ENCODE peak calls at places on chromosomes 12 and 14, in five cellular contexts. One of them, this sample, is unnamed.

GRCh38 chr12:5923043-5923605 is 21.9 kb downstream of the ANO2 start:
- DNase-seq in nephron progenitor cell: no peak
- DNase-seq in BE2C: no peak
- DNase-seq in PC-9: no peak
- DNase-seq in GM20000: no peak
- DNase-seq in this sample: no peak

GRCh38 chr12:107144990-107145389 is 51.6 kb upstream of the CRY1 start:
- DNase-seq in nephron progenitor cell: no peak
- DNase-seq in BE2C: no peak
- DNase-seq in PC-9: no peak
- DNase-seq in GM20000: no peak
- DNase-seq in this sample: no peak

GRCh38 chr12:69130064-69130463 is 109.3 kb upstream of the CPSF6 start:
- DNase-seq in nephron progenitor cell: no peak
- DNase-seq in BE2C: no peak
- DNase-seq in PC-9: no peak
- DNase-seq in GM20000: no peak
- DNase-seq in this sample: no peak

GRCh38 chr14:73026243-73026844 is 562 bp downstream of the ZFYVE1 start:
- DNase-seq in nephron progenitor cell: no peak
- DNase-seq in BE2C: peak; percentile 11
- DNase-seq in PC-9: no peak
- DNase-seq in GM20000: peak; percentile 29
- DNase-seq in this sample: no peak

GRCh38 chr12:131049002-131049401 is 95.3 kb downstream of the ADGRD1 start:
- DNase-seq in nephron progenitor cell: no peak
- DNase-seq in BE2C: no peak
- DNase-seq in PC-9: no peak
- DNase-seq in GM20000: no peak
- DNase-seq in this sample: no peak

GRCh38 chr12:51886021-51886710 is 1.7 kb upstream of the ANKRD33 start:
- DNase-seq in nephron progenitor cell: no peak
- DNase-seq in BE2C: no peak
- DNase-seq in PC-9: peak; percentile 46
- DNase-seq in GM20000: peak; percentile 48
- DNase-seq in this sample: peak; percentile 67

GRCh38 chr12:66352197-66352596 is 49.9 kb downstream of the HELB start:
- DNase-seq in nephron progenitor cell: peak; percentile 20
- DNase-seq in BE2C: peak; percentile 22
- DNase-seq in PC-9: no peak
- DNase-seq in GM20000: peak; percentile 28
- DNase-seq in this sample: peak; percentile 20

GRCh38 chr12:18850752-18851151 is 112.8 kb downstream of the CAPZA3 start:
- DNase-seq in nephron progenitor cell: no peak
- DNase-seq in BE2C: no peak
- DNase-seq in PC-9: no peak
- DNase-seq in GM20000: no peak
- DNase-seq in this sample: no peak

GRCh38 chr14:102325791-102326345 is 6.3 kb downstream of the ZNF839 start:
- DNase-seq in nephron progenitor cell: no peak
- DNase-seq in BE2C: peak; percentile 32
- DNase-seq in PC-9: peak; percentile 26
- DNase-seq in GM20000: no peak
- DNase-seq in this sample: no peak

GRCh38 chr12:132638541-132639408 is 20.2 kb downstream of the P2RX2 start:
- DNase-seq in nephron progenitor cell: peak; percentile 48
- DNase-seq in BE2C: peak; percentile 42
- DNase-seq in PC-9: no peak
- DNase-seq in GM20000: peak; percentile 58
- DNase-seq in this sample: no peak

GRCh38 chr12:92188517-92189188 is 43.0 kb upstream of the BTG1 start:
- DNase-seq in nephron progenitor cell: no peak
- DNase-seq in BE2C: no peak
- DNase-seq in PC-9: no peak
- DNase-seq in GM20000: no peak
- DNase-seq in this sample: no peak

GRCh38 chr12:47509398-47509851 is 196.4 kb downstream of the RPAP3 start:
- DNase-seq in nephron progenitor cell: no peak
- DNase-seq in BE2C: no peak
- DNase-seq in PC-9: no peak
- DNase-seq in GM20000: no peak
- DNase-seq in this sample: no peak

GRCh38 chr14:77140343-77140936 is 1.2 kb downstream of the ZDHHC22 start:
- DNase-seq in nephron progenitor cell: no peak
- DNase-seq in BE2C: no peak
- DNase-seq in PC-9: no peak
- DNase-seq in GM20000: no peak
- DNase-seq in this sample: no peak

GRCh38 chr14:28303248-28303647 is 463.3 kb upstream of the FOXG1 start:
- DNase-seq in nephron progenitor cell: no peak
- DNase-seq in BE2C: no peak
- DNase-seq in PC-9: no peak
- DNase-seq in GM20000: no peak
- DNase-seq in this sample: no peak

GRCh38 chr14:63544641-63545234 is 1.6 kb upstream of the PPP2R5E start:
- DNase-seq in nephron progenitor cell: no peak
- DNase-seq in BE2C: peak; percentile 21
- DNase-seq in PC-9: no peak
- DNase-seq in GM20000: no peak
- DNase-seq in this sample: no peak

GRCh38 chr12:116318738-116319050 is 41.2 kb upstream of the MED13L start:
- DNase-seq in nephron progenitor cell: no peak
- DNase-seq in BE2C: no peak
- DNase-seq in PC-9: no peak
- DNase-seq in GM20000: no peak
- DNase-seq in this sample: no peak

GRCh38 chr12:53532524-53533445 is 25.5 kb upstream of the NPFF start:
- DNase-seq in nephron progenitor cell: no peak
- DNase-seq in BE2C: no peak
- DNase-seq in PC-9: no peak
- DNase-seq in GM20000: no peak
- DNase-seq in this sample: no peak

GRCh38 chr12:5088586-5089264 is 45.0 kb downstream of the KCNA5 start:
- DNase-seq in nephron progenitor cell: no peak
- DNase-seq in BE2C: peak; percentile 21
- DNase-seq in PC-9: peak; percentile 67
- DNase-seq in GM20000: no peak
- DNase-seq in this sample: no peak

GRCh38 chr12:58893421-58893986 is 26.8 kb downstream of the LRIG3 start:
- DNase-seq in nephron progenitor cell: no peak
- DNase-seq in BE2C: no peak
- DNase-seq in PC-9: no peak
- DNase-seq in GM20000: no peak
- DNase-seq in this sample: no peak

GRCh38 chr12:50074936-50075807 is 10.0 kb upstream of the SMARCD1 start:
- DNase-seq in nephron progenitor cell: peak; percentile 94
- DNase-seq in BE2C: peak; percentile 87
- DNase-seq in PC-9: peak; percentile 71
- DNase-seq in GM20000: peak; percentile 89
- DNase-seq in this sample: peak; percentile 86

GRCh38 chr14:88962356-88962755 is 137.9 kb downstream of the TTC8 start:
- DNase-seq in nephron progenitor cell: no peak
- DNase-seq in BE2C: no peak
- DNase-seq in PC-9: no peak
- DNase-seq in GM20000: no peak
- DNase-seq in this sample: no peak

GRCh38 chr12:6110006-6110405 is 14.5 kb downstream of the VWF start:
- DNase-seq in nephron progenitor cell: no peak
- DNase-seq in BE2C: no peak
- DNase-seq in PC-9: peak; percentile 84
- DNase-seq in GM20000: no peak
- DNase-seq in this sample: no peak

GRCh38 chr12:40248585-40249297 is 23.9 kb downstream of the LRRK2 start:
- DNase-seq in nephron progenitor cell: no peak
- DNase-seq in BE2C: no peak
- DNase-seq in PC-9: no peak
- DNase-seq in GM20000: no peak
- DNase-seq in this sample: no peak

GRCh38 chr14:37778135-37778943 is 182.9 kb downstream of the TTC6 start:
- DNase-seq in nephron progenitor cell: no peak
- DNase-seq in BE2C: no peak
- DNase-seq in PC-9: no peak
- DNase-seq in GM20000: no peak
- DNase-seq in this sample: no peak

DNA sequence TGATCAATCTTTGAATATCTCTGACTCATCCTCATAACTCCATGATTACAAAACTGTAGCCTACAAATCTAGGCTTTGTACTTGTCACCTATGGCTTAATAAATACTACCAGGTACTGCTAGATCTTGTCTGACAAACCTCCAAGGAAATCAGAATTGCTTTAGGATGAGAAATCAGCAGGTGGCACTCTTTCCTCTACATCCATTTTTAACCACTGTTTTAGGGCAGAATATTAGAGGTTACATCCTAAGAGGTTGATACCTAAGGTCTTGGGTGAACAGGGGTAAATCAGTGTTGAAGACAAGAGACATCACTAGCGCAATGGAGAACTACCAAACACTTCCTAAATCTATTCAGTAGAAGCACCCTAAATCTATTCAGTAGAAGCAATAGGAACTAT is 63.1 kb upstream of the SOX5 start:
- DNase-seq in nephron progenitor cell: no peak
- DNase-seq in BE2C: no peak
- DNase-seq in PC-9: no peak
- DNase-seq in GM20000: no peak
- DNase-seq in this sample: no peak
- TF ChIP-seq CTCF in nephron progenitor cell: no peak
- TF ChIP-seq CTCF in BE2C: peak; percentile 35
- TF ChIP-seq CTCF in PC-9: no peak
- TF ChIP-seq CTCF in GM20000: no peak
- TF ChIP-seq CTCF in this sample: no peak

GRCh38 chr12:14962797-14963196 is 1.4 kb upstream of the ARHGDIB start:
- DNase-seq in nephron progenitor cell: no peak
- DNase-seq in BE2C: no peak
- DNase-seq in PC-9: no peak
- DNase-seq in GM20000: no peak
- DNase-seq in this sample: no peak
- TF ChIP-seq CTCF in nephron progenitor cell: no peak
- TF ChIP-seq CTCF in BE2C: no peak
- TF ChIP-seq CTCF in PC-9: no peak
- TF ChIP-seq CTCF in GM20000: no peak
- TF ChIP-seq CTCF in this sample: no peak

GRCh38 chr12:80622271-80622670 is 85.2 kb upstream of the MYF6 start:
- DNase-seq in nephron progenitor cell: no peak
- DNase-seq in BE2C: no peak
- DNase-seq in PC-9: no peak
- DNase-seq in GM20000: no peak
- DNase-seq in this sample: no peak
- TF ChIP-seq CTCF in nephron progenitor cell: no peak
- TF ChIP-seq CTCF in BE2C: peak; percentile 35
- TF ChIP-seq CTCF in PC-9: no peak
- TF ChIP-seq CTCF in GM20000: no peak
- TF ChIP-seq CTCF in this sample: no peak

GRCh38 chr14:21105095-21105494 is 4.2 kb downstream of the TMEM253 start:
- DNase-seq in nephron progenitor cell: no peak
- DNase-seq in BE2C: no peak
- DNase-seq in PC-9: no peak
- DNase-seq in GM20000: no peak
- DNase-seq in this sample: no peak

GRCh38 chr14:21103165-21103709 is 2.4 kb downstream of the TMEM253 start:
- DNase-seq in nephron progenitor cell: no peak
- DNase-seq in BE2C: no peak
- DNase-seq in PC-9: no peak
- DNase-seq in GM20000: no peak
- DNase-seq in this sample: no peak

GRCh38 chr14:21106191-21106505 is 5.3 kb downstream of the TMEM253 start:
- DNase-seq in nephron progenitor cell: no peak
- DNase-seq in BE2C: peak; percentile 15
- DNase-seq in PC-9: no peak
- DNase-seq in GM20000: no peak
- DNase-seq in this sample: no peak

GRCh38 chr14:21103710-21104447 is 3.0 kb downstream of the TMEM253 start:
- DNase-seq in nephron progenitor cell: peak; percentile 93
- DNase-seq in BE2C: peak; percentile 96
- DNase-seq in PC-9: peak; percentile 81
- DNase-seq in GM20000: peak; percentile 96
- DNase-seq in this sample: peak; percentile 98

GRCh38 chr14:21104448-21105060 is 3.7 kb downstream of the TMEM253 start:
- DNase-seq in nephron progenitor cell: peak; percentile 65
- DNase-seq in BE2C: peak; percentile 84
- DNase-seq in PC-9: peak; percentile 53
- DNase-seq in GM20000: peak; percentile 65
- DNase-seq in this sample: peak; percentile 80
- TF ChIP-seq CTCF in nephron progenitor cell: peak; percentile 67
- TF ChIP-seq CTCF in BE2C: peak; percentile 99
- TF ChIP-seq CTCF in PC-9: peak; percentile 84
- TF ChIP-seq CTCF in GM20000: peak; percentile 85
- TF ChIP-seq CTCF in this sample: peak; percentile 95

GRCh38 chr12:12267801-12268200 is 957 bp upstream of the LRP6 start:
- DNase-seq in nephron progenitor cell: no peak
- DNase-seq in BE2C: peak; percentile 14
- DNase-seq in PC-9: no peak
- DNase-seq in GM20000: peak; percentile 17
- DNase-seq in this sample: no peak

GRCh38 chr12:12265035-12265434 is 1.8 kb downstream of the LRP6 start:
- DNase-seq in nephron progenitor cell: no peak
- DNase-seq in BE2C: no peak
- DNase-seq in PC-9: no peak
- DNase-seq in GM20000: no peak
- DNase-seq in this sample: no peak

GRCh38 chr12:12265571-12266388 is 1.1 kb downstream of the LRP6 start:
- DNase-seq in nephron progenitor cell: no peak
- DNase-seq in BE2C: no peak
- DNase-seq in PC-9: peak; percentile 41
- DNase-seq in GM20000: peak; percentile 34
- DNase-seq in this sample: peak; percentile 8

GRCh38 chr12:12266389-12266872 is 413 bp downstream of the LRP6 start:
- DNase-seq in nephron progenitor cell: no peak
- DNase-seq in BE2C: peak; percentile 26
- DNase-seq in PC-9: peak; percentile 37
- DNase-seq in GM20000: peak; percentile 41
- DNase-seq in this sample: no peak

DNA sequence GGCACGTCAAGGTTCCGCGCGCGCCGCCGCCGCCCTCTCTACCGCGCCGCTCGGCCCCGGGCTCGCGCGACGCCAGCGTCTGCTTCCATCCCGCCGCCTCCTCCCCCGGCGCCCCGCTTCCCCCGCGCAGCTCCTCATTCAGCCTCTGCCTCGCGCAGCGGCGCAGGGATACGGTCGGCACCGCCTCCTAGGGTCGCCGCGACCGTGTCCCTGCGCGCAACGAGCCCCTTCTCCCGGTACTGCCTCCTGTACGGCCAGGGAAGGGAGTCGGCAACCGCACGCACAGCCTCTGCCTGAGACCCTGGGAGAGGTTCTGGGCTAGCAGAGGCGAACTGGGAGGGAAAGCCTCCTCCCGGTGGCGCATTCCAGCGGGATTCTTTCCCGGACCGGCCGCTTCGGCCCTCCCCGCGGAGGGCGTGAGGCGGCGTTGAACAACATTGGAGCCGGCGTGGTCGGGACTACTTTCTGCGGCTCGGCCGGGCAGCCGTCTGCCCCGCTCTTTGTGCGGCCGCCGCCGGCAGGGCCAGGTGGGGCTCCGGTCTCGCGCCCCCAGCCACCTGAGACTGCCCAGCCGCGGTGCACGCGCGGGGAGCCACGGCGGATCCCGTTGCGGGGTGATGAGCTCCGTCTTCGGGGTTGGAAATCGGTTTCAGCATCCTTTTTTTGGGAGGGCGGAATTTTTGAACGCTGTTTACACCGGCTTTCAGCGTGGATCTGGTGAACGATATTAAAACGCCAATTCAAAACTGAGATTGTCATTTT is at the start of gene LRP6:
- DNase-seq in nephron progenitor cell: peak; percentile 92
- DNase-seq in BE2C: peak; percentile 95
- DNase-seq in PC-9: peak; percentile 74
- DNase-seq in GM20000: peak; percentile 91
- DNase-seq in this sample: peak; percentile 80
- TF ChIP-seq CTCF in nephron progenitor cell: no peak
- TF ChIP-seq CTCF in BE2C: no peak
- TF ChIP-seq CTCF in PC-9: no peak
- TF ChIP-seq CTCF in GM20000: no peak
- TF ChIP-seq CTCF in this sample: no peak